ENCODE peak calls at places on chromosomes 12 and 14, in eight cellular contexts. I, U, Y, T, R, G, W and C are unnamed samples.

GRCh38 chr12:124242529-124243065 is 52.3 kb upstream of the RFLNA start:
- DNase-seq in W (no peak), U (no peak), R (no peak), T (no peak), G (no peak), Y (no peak), I (no peak), C (no peak)

GRCh38 chr12:77229640-77230442 is 164.5 kb upstream of the E2F7 start:
- DNase-seq in W (no peak), R (peak; percentile 35), G (no peak), I (no peak), U (no peak), T (no peak), Y (no peak), C (no peak)

GRCh38 chr12:3257411-3257810 is 180.2 kb downstream of the TSPAN9 start:
- DNase-seq in W (no peak), Y (no peak), U (no peak), I (no peak), G (no peak), R (no peak), T (no peak), C (no peak)

GRCh38 chr14:23327947-23328744 is 6.9 kb downstream of the PABPN1 start:
- DNase-seq in R (peak; percentile 64), G (no peak), Y (peak; percentile 61), T (peak; percentile 21), W (peak; percentile 48), I (peak; percentile 43), U (peak; percentile 37), C (peak; percentile 81)

GRCh38 chr12:131949431-131950181 is at the start of gene EP400:
- DNase-seq in T (peak; percentile 73), G (no peak), I (peak; percentile 90), W (peak; percentile 91), Y (peak; percentile 96), R (peak; percentile 89), U (peak; percentile 96), C (peak; percentile 98)

GRCh38 chr12:130764475-130765185 is 48.5 kb upstream of the RIMBP2 start:
- DNase-seq in T (no peak), R (peak; percentile 51), G (no peak), I (peak; percentile 45), Y (no peak), W (no peak), U (no peak), C (no peak)

GRCh38 chr12:98997-99396 is 32.4 kb downstream of the IQSEC3 start:
- DNase-seq in T (no peak), I (peak; percentile 49), Y (no peak), G (no peak), U (no peak), W (no peak), R (no peak), C (peak; percentile 43)

GRCh38 chr12:13772264-13772663 is 209.1 kb downstream of the GRIN2B start:
- DNase-seq in U (no peak), Y (no peak), R (no peak), W (no peak), I (no peak), T (no peak), G (no peak), C (no peak)

GRCh38 chr12:120466560-120467315 is 2.8 kb downstream of the SRSF9 start:
- DNase-seq in R (peak; percentile 23), I (peak; percentile 80), W (peak; percentile 18), U (no peak), G (no peak), T (no peak), Y (peak; percentile 53), C (no peak)

GRCh38 chr12:122615780-122616179 is 87.4 kb downstream of the HCAR2 start:
- DNase-seq in Y (no peak), U (no peak), R (no peak), W (no peak), T (no peak), G (no peak), I (no peak), C (no peak)

GRCh38 chr14:59964251-59965007 is 44.5 kb downstream of the LRRC9 start:
- DNase-seq in T (no peak), I (peak; percentile 1), W (no peak), G (no peak), U (no peak), Y (no peak), R (peak; percentile 30), C (no peak)

GRCh38 chr12:87430444-87430843 is 598.8 kb downstream of the C12orf50 start:
- DNase-seq in Y (no peak), I (no peak), G (no peak), U (no peak), W (no peak), R (no peak), T (no peak), C (no peak)

GRCh38 chr14:100159865-100160533 is 554 bp upstream of the DEGS2 start:
- DNase-seq in U (no peak), Y (no peak), G (no peak), W (no peak), R (no peak), I (no peak), T (no peak), C (no peak)

GRCh38 chr12:118183155-118183554 is 47.2 kb downstream of the PEBP1 start:
- DNase-seq in U (no peak), Y (no peak), G (no peak), R (no peak), I (no peak), T (no peak), W (no peak), C (no peak)

GRCh38 chr14:103134405-103134804 is 11.1 kb downstream of the TNFAIP2 start:
- DNase-seq in Y (no peak), R (no peak), W (no peak), U (no peak), I (no peak), T (no peak), G (no peak), C (no peak)